ENCODE peak calls at places on chromosome 17, in six cellular contexts. W is fibroblast of lung, X is astrocyte of the cerebellum, B is neural progenitor cell, P is colonic mucosa, V is AG04450. F is an unnamed sample.

GRCh38 chr17:10657866-10658265 is 757 bp upstream of the MYH3 start:
- DNase-seq in V (no peak), X (no peak), B (no peak), P (no peak), W (no peak), F (no peak)

GRCh38 chr17:19301973-19302372 is 60.5 kb downstream of the B9D1 start:
- DNase-seq in W (no peak), X (no peak), P (no peak), V (no peak), B (no peak), F (no peak)

GRCh38 chr17:28282596-28282995 is 36.4 kb upstream of the TMEM97 start:
- DNase-seq in P (no peak), X (peak), V (peak), W (peak), B (no peak), F (peak)

GRCh38 chr17:38869647-38870258 is at the start of gene LASP1:
- DNase-seq in B (peak), W (peak), X (no peak), P (peak), V (no peak), F (peak)

GRCh38 chr17:63138713-63139112 is 172.7 kb downstream of the TANC2 start:
- DNase-seq in W (peak), X (no peak), B (no peak), V (no peak), P (no peak), F (no peak)

GRCh38 chr17:965311-965989 is 14.1 kb downstream of the NXN start:
- DNase-seq in V (no peak), X (no peak), B (no peak), P (no peak), W (peak), F (no peak)

GRCh38 chr17:50514388-50514787 is 6.1 kb downstream of the MYCBPAP start:
- DNase-seq in V (no peak), B (no peak), P (no peak), W (no peak), X (no peak), F (no peak)

GRCh38 chr17:54933921-54934320 is 33.3 kb downstream of the TOM1L1 start:
- DNase-seq in W (no peak), P (no peak), V (no peak), X (no peak), B (no peak), F (no peak)

GRCh38 chr17:6456321-6456720 is 12.1 kb downstream of the PIMREG start:
- DNase-seq in P (peak), X (no peak), W (no peak), V (no peak), B (no peak), F (no peak)

GRCh38 chr17:41602524-41602923 is 10.0 kb downstream of the KRT16 start:
- DNase-seq in P (no peak), B (no peak), X (no peak), W (no peak), V (no peak), F (no peak)

GRCh38 chr17:559699-560378 is 154.8 kb downstream of the VPS53 start:
- DNase-seq in V (peak), X (peak), B (no peak), W (peak), P (no peak), F (peak)

GRCh38 chr17:16381496-16381820 is 567 bp downstream of the UBB start:
- DNase-seq in X (no peak), W (peak), V (no peak), P (no peak), B (no peak), F (peak)

GRCh38 chr17:2398655-2399571 is 1.9 kb downstream of the MNT start:
- DNase-seq in P (peak), B (peak), V (no peak), W (peak), X (no peak), F (peak)

GRCh38 chr17:82837586-82838320 is 2.1 kb downstream of the ZNF750 start:
- DNase-seq in W (no peak), P (peak), V (no peak), B (no peak), X (no peak), F (no peak)

GRCh38 chr17:76938009-76938408 is 69.8 kb downstream of the MGAT5B start:
- DNase-seq in W (no peak), V (no peak), X (no peak), P (no peak), B (no peak), F (no peak)

GRCh38 chr17:76937238-76937637 is 69.0 kb downstream of the MGAT5B start:
- DNase-seq in P (no peak), X (no peak), W (no peak), V (no peak), B (no peak), F (no peak)

GRCh38 chr17:76932402-76933333 is 64.5 kb downstream of the MGAT5B start:
- DNase-seq in P (no peak), B (no peak), V (no peak), W (no peak), X (no peak), F (no peak)

GRCh38 chr17:76935331-76935730 is 67.1 kb downstream of the MGAT5B start:
- DNase-seq in X (no peak), P (no peak), V (no peak), B (no peak), W (peak), F (peak)

DNA sequence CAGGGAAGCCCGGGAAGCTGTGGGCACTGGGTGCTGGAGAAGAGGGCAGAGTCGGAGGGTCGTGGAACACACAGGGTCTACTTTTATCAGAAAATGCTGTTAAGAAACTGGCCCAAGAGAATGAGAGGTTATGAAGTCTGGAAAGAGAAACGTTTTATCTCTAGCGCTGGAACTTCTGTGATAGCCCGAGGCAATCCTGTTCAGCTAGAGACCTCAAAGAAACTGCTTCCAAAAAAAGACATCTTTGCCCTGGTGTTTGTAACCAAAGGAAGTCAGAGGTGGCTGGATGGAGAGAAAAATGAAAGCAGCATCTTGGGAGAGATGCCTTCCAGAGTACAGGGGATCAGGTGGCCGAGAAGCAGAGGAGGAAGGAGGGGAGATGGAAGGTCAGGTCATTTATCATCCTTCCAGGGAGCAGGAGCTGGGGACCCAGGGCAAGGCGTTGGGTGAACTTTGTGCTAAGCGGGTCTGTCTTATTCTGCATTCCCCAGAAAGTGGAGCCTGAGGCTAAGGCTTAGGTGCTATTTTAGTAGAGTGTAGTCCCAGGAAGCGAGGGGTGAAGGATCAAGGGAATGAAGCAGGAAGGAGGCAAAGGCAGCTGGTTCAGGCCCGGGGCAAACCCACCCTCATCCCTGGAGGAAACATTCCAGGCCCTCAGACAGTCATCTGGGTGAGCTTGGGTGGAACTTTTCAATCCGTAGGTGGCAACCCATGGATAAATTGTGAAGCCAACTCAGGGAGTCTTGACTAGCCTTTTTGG is 66.5 kb downstream of the MGAT5B start:
- DNase-seq in V (no peak), X (no peak), W (no peak), B (no peak), P (no peak), F (no peak)
- H3K4me3 ChIP-seq in V (no peak), X (no peak), W (no peak), B (no peak), P (no peak), F (no peak)

DNA sequence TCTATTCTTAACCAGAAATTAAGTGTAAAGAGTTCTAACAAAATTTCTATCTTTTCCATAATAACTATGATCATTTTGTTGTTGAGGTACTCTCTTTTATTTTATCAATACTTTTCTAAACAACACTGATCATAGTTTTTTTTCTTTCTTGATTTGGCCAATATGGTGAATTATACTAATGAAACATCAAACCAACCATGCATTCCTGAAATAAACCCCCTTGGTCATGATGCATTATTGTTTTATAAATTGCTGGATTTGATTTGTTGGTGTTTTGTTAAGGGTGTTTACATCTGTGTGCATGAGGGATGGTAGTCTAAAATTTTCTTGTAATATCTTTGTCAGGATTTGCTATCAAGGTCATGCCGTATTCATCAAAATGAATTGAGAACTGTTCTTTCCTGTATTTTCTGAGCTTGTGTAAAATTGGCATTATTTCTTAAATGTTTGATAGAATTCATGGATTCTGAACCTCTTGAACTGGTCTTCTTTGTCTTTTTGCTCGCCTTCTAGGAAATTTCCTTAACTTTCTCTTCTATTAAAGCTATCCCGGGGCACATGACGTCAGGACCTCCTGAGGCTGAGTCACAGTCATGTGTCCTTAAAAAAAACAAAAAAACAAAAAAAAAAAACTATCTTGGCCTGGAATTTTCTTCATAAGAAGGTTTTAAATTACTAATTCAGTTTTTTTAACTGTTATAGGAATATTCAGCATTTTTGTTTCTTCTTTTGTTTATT is 3.9 kb upstream of the TRIM25 start:
- DNase-seq in P (no peak), W (no peak), X (no peak), V (no peak), B (no peak), F (peak)
- TF ChIP-seq CTCF in P (no peak), W (no peak), X (no peak), V (no peak), B (no peak), F (no peak)

GRCh38 chr17:81203136-81203535 is 19.6 kb downstream of the CEP131 start:
- DNase-seq in W (no peak), V (no peak), B (no peak), P (no peak), X (no peak), F (no peak)
- H3K4me3 ChIP-seq in W (no peak), V (no peak), B (no peak), P (no peak), X (no peak), F (no peak)

DNA sequence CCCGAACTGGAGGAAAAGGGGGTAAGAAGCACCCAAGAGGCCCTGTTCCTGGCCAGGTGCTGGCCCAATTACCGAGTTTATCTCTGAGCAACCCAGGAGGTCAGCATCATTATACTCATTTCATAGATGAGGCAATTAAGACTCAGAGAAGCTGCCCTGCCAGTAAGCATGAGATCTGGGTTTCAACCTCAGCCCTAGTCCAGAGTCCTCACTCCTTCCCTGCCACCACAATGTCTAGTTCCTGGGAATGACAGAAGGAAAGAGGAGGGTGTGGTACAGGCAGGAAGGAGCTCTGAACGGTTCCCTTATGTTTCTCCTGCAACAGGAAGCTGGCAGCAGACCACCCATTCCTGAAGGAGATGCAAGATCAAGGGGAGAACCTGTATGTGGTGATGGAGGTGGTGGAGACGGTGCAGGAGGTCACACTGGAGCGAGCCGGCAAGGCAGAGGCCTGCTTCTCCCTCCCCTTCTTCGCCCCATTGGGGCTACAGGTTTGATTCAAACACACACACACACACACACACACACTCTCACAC is 7.4 kb downstream of the GSDMA start:
- DNase-seq in P (peak), V (no peak), X (no peak), W (no peak), B (no peak), F (no peak)
- TF ChIP-seq CTCF in P (no peak), V (no peak), X (no peak), W (no peak), B (no peak), F (no peak)

GRCh38 chr17:70597774-70598173 is 428.4 kb downstream of the KCNJ2 start:
- DNase-seq in W (peak), X (peak), B (no peak), V (no peak), P (no peak), F (no peak)

GRCh38 chr17:70599198-70599597 is 429.9 kb downstream of the KCNJ2 start:
- DNase-seq in P (no peak), B (no peak), W (no peak), V (no peak), X (no peak), F (no peak)

GRCh38 chr17:70608193-70608592 is 438.9 kb downstream of the KCNJ2 start:
- DNase-seq in W (peak), B (no peak), P (no peak), V (no peak), X (no peak), F (no peak)

GRCh38 chr17:70604854-70605253 is 435.5 kb downstream of the KCNJ2 start:
- DNase-seq in P (no peak), B (peak), X (no peak), V (no peak), W (no peak), F (no peak)

DNA sequence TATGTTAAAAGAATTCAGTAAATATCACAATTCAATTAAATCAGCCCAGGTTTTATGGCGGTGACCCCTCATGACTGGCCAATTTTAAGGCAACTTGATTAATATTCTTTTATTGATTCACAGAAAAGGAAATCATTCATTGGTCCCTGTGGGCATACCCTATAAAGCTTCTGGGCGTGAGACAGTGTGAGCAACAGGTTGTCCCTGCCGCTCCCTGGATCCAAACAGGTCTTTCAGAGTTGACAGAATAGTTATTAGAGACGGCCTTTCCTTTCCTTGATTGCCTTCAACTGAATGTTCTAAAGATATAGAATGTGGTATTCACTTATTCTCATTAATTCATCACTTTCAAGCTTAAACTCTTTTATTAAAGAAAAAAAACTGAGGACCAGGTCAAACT is 433.9 kb downstream of the KCNJ2 start:
- DNase-seq in V (no peak), B (no peak), W (no peak), P (no peak), X (no peak), F (no peak)
- H3K4me3 ChIP-seq in V (no peak), B (no peak), W (no peak), P (no peak), X (no peak), F (no peak)